ENCODE peak calls at places on chromosomes 13 and 19, in ten cellular contexts. One of them, this sample, is unnamed.

GRCh38 chr13:75327132-75327505 is 154.8 kb downstream of the TBC1D4 start:
- DNase-seq in sigmoid colon: no peak
- DNase-seq in HepG2: no peak
- DNase-seq in stomach: no peak
- DNase-seq in HCT116: no peak
- DNase-seq in spleen: no peak
- DNase-seq in GM12891: no peak
- DNase-seq in breast epithelium: no peak
- DNase-seq in upper lobe of left lung: no peak
- DNase-seq in endothelial cell of umbilical vein: no peak
- DNase-seq in this sample: no peak

GRCh38 chr19:50563597-50563996 is 4.6 kb downstream of the LRRC4B start:
- DNase-seq in upper lobe of left lung: no peak
- DNase-seq in HCT116: no peak
- DNase-seq in stomach: no peak
- DNase-seq in sigmoid colon: no peak
- DNase-seq in spleen: no peak
- DNase-seq in breast epithelium: no peak
- DNase-seq in HepG2: no peak
- DNase-seq in GM12891: no peak
- DNase-seq in endothelial cell of umbilical vein: no peak
- DNase-seq in this sample: no peak

GRCh38 chr13:111253334-111253872 is 67.0 kb upstream of the TEX29 start:
- DNase-seq in sigmoid colon: no peak
- DNase-seq in breast epithelium: no peak
- DNase-seq in spleen: no peak
- DNase-seq in HepG2: no peak
- DNase-seq in GM12891: no peak
- DNase-seq in endothelial cell of umbilical vein: no peak
- DNase-seq in stomach: no peak
- DNase-seq in upper lobe of left lung: no peak
- DNase-seq in HCT116: no peak
- DNase-seq in this sample: no peak

GRCh38 chr19:51479531-51480331 is 1.4 kb downstream of the CEACAM18 start:
- DNase-seq in HepG2: no peak
- DNase-seq in endothelial cell of umbilical vein: no peak
- DNase-seq in breast epithelium: no peak
- DNase-seq in stomach: no peak
- DNase-seq in sigmoid colon: peak
- DNase-seq in upper lobe of left lung: no peak
- DNase-seq in spleen: no peak
- DNase-seq in HCT116: no peak
- DNase-seq in GM12891: no peak
- DNase-seq in this sample: no peak

GRCh38 chr13:106521101-106521799 is 14.2 kb downstream of the EFNB2 start:
- DNase-seq in spleen: no peak
- DNase-seq in HepG2: no peak
- DNase-seq in endothelial cell of umbilical vein: no peak
- DNase-seq in sigmoid colon: no peak
- DNase-seq in upper lobe of left lung: no peak
- DNase-seq in GM12891: no peak
- DNase-seq in breast epithelium: no peak
- DNase-seq in stomach: no peak
- DNase-seq in HCT116: no peak
- DNase-seq in this sample: no peak

GRCh38 chr13:32650705-32651311 is 64.6 kb downstream of the PDS5B start:
- DNase-seq in spleen: no peak
- DNase-seq in HCT116: peak
- DNase-seq in breast epithelium: no peak
- DNase-seq in HepG2: peak
- DNase-seq in sigmoid colon: no peak
- DNase-seq in stomach: peak
- DNase-seq in endothelial cell of umbilical vein: peak
- DNase-seq in GM12891: peak
- DNase-seq in upper lobe of left lung: peak
- DNase-seq in this sample: peak

GRCh38 chr13:101751488-101751887 is 299.0 kb downstream of the ITGBL1 start:
- DNase-seq in GM12891: no peak
- DNase-seq in HepG2: no peak
- DNase-seq in HCT116: no peak
- DNase-seq in breast epithelium: no peak
- DNase-seq in stomach: no peak
- DNase-seq in sigmoid colon: no peak
- DNase-seq in endothelial cell of umbilical vein: peak
- DNase-seq in upper lobe of left lung: no peak
- DNase-seq in spleen: no peak
- DNase-seq in this sample: no peak

GRCh38 chr19:48090281-48090802 is 20.3 kb downstream of the PLA2G4C start:
- DNase-seq in sigmoid colon: no peak
- DNase-seq in stomach: no peak
- DNase-seq in HCT116: no peak
- DNase-seq in upper lobe of left lung: no peak
- DNase-seq in endothelial cell of umbilical vein: no peak
- DNase-seq in HepG2: no peak
- DNase-seq in spleen: no peak
- DNase-seq in breast epithelium: no peak
- DNase-seq in GM12891: no peak
- DNase-seq in this sample: no peak

GRCh38 chr13:76993473-76993872 is 1.6 kb downstream of the CLN5 start:
- DNase-seq in upper lobe of left lung: no peak
- DNase-seq in endothelial cell of umbilical vein: no peak
- DNase-seq in stomach: no peak
- DNase-seq in sigmoid colon: no peak
- DNase-seq in breast epithelium: no peak
- DNase-seq in HepG2: no peak
- DNase-seq in GM12891: no peak
- DNase-seq in HCT116: no peak
- DNase-seq in spleen: no peak
- DNase-seq in this sample: no peak

GRCh38 chr13:76993021-76993420 is 1.1 kb downstream of the CLN5 start:
- DNase-seq in sigmoid colon: no peak
- DNase-seq in endothelial cell of umbilical vein: no peak
- DNase-seq in upper lobe of left lung: no peak
- DNase-seq in GM12891: no peak
- DNase-seq in stomach: no peak
- DNase-seq in HCT116: no peak
- DNase-seq in HepG2: no peak
- DNase-seq in breast epithelium: no peak
- DNase-seq in spleen: no peak
- DNase-seq in this sample: no peak

GRCh38 chr13:76991432-76991795 is 467 bp upstream of the CLN5 start:
- DNase-seq in upper lobe of left lung: peak
- DNase-seq in HCT116: no peak
- DNase-seq in breast epithelium: peak
- DNase-seq in sigmoid colon: peak
- DNase-seq in spleen: peak
- DNase-seq in endothelial cell of umbilical vein: no peak
- DNase-seq in stomach: peak
- DNase-seq in HepG2: no peak
- DNase-seq in GM12891: no peak
- DNase-seq in this sample: peak

GRCh38 chr13:76992548-76993001 is 694 bp downstream of the CLN5 start:
- DNase-seq in stomach: no peak
- DNase-seq in sigmoid colon: no peak
- DNase-seq in HCT116: no peak
- DNase-seq in HepG2: no peak
- DNase-seq in spleen: no peak
- DNase-seq in breast epithelium: peak
- DNase-seq in upper lobe of left lung: peak
- DNase-seq in endothelial cell of umbilical vein: peak
- DNase-seq in GM12891: no peak
- DNase-seq in this sample: peak

DNA sequence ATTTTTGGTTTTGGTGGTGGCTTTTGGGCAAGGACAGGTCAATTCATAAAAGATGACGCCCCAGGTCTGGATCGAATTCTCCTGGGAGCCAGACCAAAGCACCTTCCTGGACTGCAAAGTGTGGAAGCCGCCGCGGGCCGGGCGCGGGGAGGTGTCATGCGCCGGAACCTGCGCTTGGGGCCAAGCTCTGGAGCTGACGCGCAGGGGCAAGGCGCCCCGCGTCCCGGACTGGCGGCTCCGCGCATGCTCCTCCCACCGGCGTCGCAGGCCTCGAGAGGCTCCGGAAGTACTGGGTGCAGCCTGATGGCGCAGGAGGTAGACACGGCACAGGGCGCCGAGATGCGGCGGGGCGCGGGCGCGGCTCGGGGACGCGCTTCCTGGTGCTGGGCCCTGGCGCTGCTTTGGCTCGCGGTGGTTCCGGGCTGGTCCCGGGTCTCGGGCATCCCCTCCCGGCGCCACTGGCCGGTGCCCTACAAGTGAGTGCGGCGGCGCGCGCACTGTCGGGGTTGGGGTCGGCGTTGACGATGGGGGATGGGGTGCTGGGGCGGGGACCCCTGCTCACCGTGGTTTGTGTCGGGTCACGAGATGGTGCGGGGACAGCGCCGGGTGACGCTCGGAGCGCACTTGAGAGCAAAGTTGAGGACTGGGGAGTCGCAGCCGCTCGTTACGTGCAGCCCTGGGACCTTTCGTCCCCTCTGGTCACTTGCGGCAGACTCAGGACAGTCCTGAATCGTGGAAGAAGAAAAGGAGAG is at the start of gene CLN5:
- DNase-seq in spleen: peak
- DNase-seq in stomach: peak
- DNase-seq in upper lobe of left lung: peak
- DNase-seq in HCT116: peak
- DNase-seq in HepG2: peak
- DNase-seq in breast epithelium: peak
- DNase-seq in GM12891: peak
- DNase-seq in endothelial cell of umbilical vein: peak
- DNase-seq in sigmoid colon: peak
- DNase-seq in this sample: peak
- TF ChIP-seq POLR2A in spleen: peak
- TF ChIP-seq POLR2A in stomach: no peak
- TF ChIP-seq POLR2A in upper lobe of left lung: peak
- TF ChIP-seq POLR2A in HCT116: peak
- TF ChIP-seq POLR2A in HepG2: peak
- TF ChIP-seq POLR2A in breast epithelium: peak
- TF ChIP-seq POLR2A in GM12891: peak
- TF ChIP-seq POLR2A in endothelial cell of umbilical vein: peak
- TF ChIP-seq POLR2A in sigmoid colon: peak
- TF ChIP-seq POLR2A in this sample: peak

GRCh38 chr13:57629391-57629804 is 2.1 kb upstream of the PCDH17 start:
- DNase-seq in HCT116: no peak
- DNase-seq in stomach: no peak
- DNase-seq in HepG2: no peak
- DNase-seq in upper lobe of left lung: no peak
- DNase-seq in GM12891: no peak
- DNase-seq in breast epithelium: no peak
- DNase-seq in endothelial cell of umbilical vein: no peak
- DNase-seq in spleen: peak
- DNase-seq in sigmoid colon: no peak
- DNase-seq in this sample: no peak

GRCh38 chr13:57629821-57630235 is 1.7 kb upstream of the PCDH17 start:
- DNase-seq in breast epithelium: no peak
- DNase-seq in spleen: peak
- DNase-seq in upper lobe of left lung: peak
- DNase-seq in sigmoid colon: peak
- DNase-seq in HCT116: no peak
- DNase-seq in endothelial cell of umbilical vein: peak
- DNase-seq in GM12891: no peak
- DNase-seq in HepG2: no peak
- DNase-seq in stomach: peak
- DNase-seq in this sample: peak

GRCh38 chr13:57630661-57631606 is 610 bp upstream of the PCDH17 start:
- DNase-seq in breast epithelium: no peak
- DNase-seq in HCT116: no peak
- DNase-seq in GM12891: no peak
- DNase-seq in spleen: no peak
- DNase-seq in stomach: no peak
- DNase-seq in sigmoid colon: no peak
- DNase-seq in HepG2: no peak
- DNase-seq in endothelial cell of umbilical vein: peak
- DNase-seq in upper lobe of left lung: no peak
- DNase-seq in this sample: no peak

GRCh38 chr13:57624565-57625435 is 6.7 kb upstream of the PCDH17 start:
- DNase-seq in upper lobe of left lung: no peak
- DNase-seq in HepG2: peak
- DNase-seq in breast epithelium: no peak
- DNase-seq in stomach: no peak
- DNase-seq in sigmoid colon: no peak
- DNase-seq in HCT116: no peak
- DNase-seq in endothelial cell of umbilical vein: peak
- DNase-seq in spleen: no peak
- DNase-seq in GM12891: no peak
- DNase-seq in this sample: peak

DNA sequence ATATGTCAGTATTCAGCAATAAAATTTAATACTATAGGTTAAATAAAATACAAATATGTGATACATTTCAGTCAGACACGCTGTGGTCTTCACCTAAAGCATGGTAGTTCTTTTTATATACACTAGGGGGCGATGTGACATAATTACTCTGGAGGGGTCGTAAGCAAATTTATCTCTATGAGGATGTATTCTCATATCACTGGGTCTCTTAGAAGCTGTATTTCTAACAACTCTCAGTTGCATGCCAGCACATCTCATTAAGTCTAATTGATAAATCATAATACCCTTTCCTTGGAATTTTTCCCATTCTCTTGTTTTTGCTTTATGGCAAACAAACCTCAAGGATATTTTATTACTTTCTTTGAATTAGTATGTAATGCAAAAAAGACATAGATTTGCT is 3.9 kb upstream of the PCDH17 start:
- DNase-seq in GM12891: no peak
- DNase-seq in endothelial cell of umbilical vein: peak
- DNase-seq in stomach: no peak
- DNase-seq in spleen: no peak
- DNase-seq in breast epithelium: no peak
- DNase-seq in HCT116: no peak
- DNase-seq in upper lobe of left lung: no peak
- DNase-seq in HepG2: no peak
- DNase-seq in sigmoid colon: no peak
- DNase-seq in this sample: no peak
- TF ChIP-seq POLR2AphosphoS5 in GM12891: no peak
- TF ChIP-seq POLR2AphosphoS5 in endothelial cell of umbilical vein: no peak
- TF ChIP-seq POLR2AphosphoS5 in stomach: no peak
- TF ChIP-seq POLR2AphosphoS5 in spleen: no peak
- TF ChIP-seq POLR2AphosphoS5 in breast epithelium: no peak
- TF ChIP-seq POLR2AphosphoS5 in HCT116: no peak
- TF ChIP-seq POLR2AphosphoS5 in upper lobe of left lung: no peak
- TF ChIP-seq POLR2AphosphoS5 in HepG2: no peak
- TF ChIP-seq POLR2AphosphoS5 in sigmoid colon: no peak
- TF ChIP-seq POLR2AphosphoS5 in this sample: no peak

GRCh38 chr19:53552001-53552721 is 14.2 kb downstream of the ZNF331 start:
- DNase-seq in upper lobe of left lung: no peak
- DNase-seq in spleen: no peak
- DNase-seq in breast epithelium: no peak
- DNase-seq in GM12891: no peak
- DNase-seq in HepG2: no peak
- DNase-seq in stomach: no peak
- DNase-seq in sigmoid colon: no peak
- DNase-seq in endothelial cell of umbilical vein: no peak
- DNase-seq in HCT116: no peak
- DNase-seq in this sample: no peak

GRCh38 chr19:53555352-53555751 is 17.4 kb downstream of the ZNF331 start:
- DNase-seq in sigmoid colon: no peak
- DNase-seq in breast epithelium: no peak
- DNase-seq in upper lobe of left lung: no peak
- DNase-seq in HepG2: no peak
- DNase-seq in stomach: no peak
- DNase-seq in GM12891: no peak
- DNase-seq in HCT116: no peak
- DNase-seq in endothelial cell of umbilical vein: no peak
- DNase-seq in spleen: no peak
- DNase-seq in this sample: no peak

GRCh38 chr19:53554804-53555203 is 16.9 kb downstream of the ZNF331 start:
- DNase-seq in stomach: no peak
- DNase-seq in HCT116: no peak
- DNase-seq in HepG2: no peak
- DNase-seq in upper lobe of left lung: no peak
- DNase-seq in GM12891: no peak
- DNase-seq in spleen: no peak
- DNase-seq in endothelial cell of umbilical vein: no peak
- DNase-seq in breast epithelium: no peak
- DNase-seq in sigmoid colon: no peak
- DNase-seq in this sample: no peak

GRCh38 chr19:53553159-53553558 is 15.2 kb downstream of the ZNF331 start:
- DNase-seq in HepG2: no peak
- DNase-seq in stomach: no peak
- DNase-seq in GM12891: no peak
- DNase-seq in HCT116: no peak
- DNase-seq in endothelial cell of umbilical vein: no peak
- DNase-seq in breast epithelium: no peak
- DNase-seq in spleen: no peak
- DNase-seq in sigmoid colon: no peak
- DNase-seq in upper lobe of left lung: no peak
- DNase-seq in this sample: no peak

DNA sequence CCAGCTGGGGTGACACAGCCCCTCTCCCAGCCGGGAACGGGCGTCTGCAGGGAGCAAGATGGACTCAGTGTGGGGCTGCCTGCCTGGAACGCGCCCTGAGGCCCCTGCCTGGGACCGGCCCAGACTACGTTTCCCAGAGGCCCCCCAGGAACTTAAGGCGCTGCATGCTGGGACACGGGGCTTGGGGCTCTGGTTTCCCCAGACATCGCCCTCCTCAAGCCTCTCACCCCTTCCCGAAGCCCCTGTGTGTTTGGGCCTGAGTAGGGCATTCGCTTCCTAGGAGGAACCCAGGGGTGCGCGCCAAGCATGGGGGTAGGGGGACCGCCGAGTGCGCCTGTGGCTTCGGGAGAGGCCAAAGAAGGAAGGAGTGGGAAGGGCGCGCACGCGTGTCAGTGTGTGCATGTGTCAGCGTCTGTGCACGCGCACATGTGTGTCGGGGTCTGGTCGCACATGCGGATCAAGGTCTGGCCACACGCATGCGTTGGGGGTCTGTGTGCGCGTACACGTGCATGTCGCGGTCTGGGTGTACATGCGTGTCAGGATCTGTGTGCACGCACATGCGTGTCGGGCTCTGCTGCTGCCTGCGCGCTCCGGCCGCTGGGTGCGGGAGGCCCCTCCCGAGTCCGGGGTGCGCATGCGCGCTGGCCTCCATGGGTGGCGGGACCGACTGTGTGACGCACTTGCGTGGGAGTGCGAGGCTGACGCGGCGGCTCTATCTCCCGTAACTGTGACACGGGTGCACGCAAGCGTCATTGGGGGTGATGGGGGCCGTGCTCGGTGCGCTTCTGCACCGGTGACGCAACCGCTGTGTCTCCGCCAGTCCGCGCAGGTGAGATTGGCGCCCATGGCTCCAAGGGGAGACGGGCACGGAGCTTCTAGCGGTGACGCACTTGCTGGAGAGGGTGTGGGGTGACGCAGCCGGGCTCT is 16.2 kb downstream of the ZNF331 start:
- DNase-seq in breast epithelium: peak
- DNase-seq in sigmoid colon: peak
- DNase-seq in stomach: peak
- DNase-seq in HCT116: no peak
- DNase-seq in GM12891: peak
- DNase-seq in spleen: peak
- DNase-seq in upper lobe of left lung: peak
- DNase-seq in HepG2: no peak
- DNase-seq in endothelial cell of umbilical vein: peak
- DNase-seq in this sample: peak
- TF ChIP-seq POLR2A in breast epithelium: no peak
- TF ChIP-seq POLR2A in sigmoid colon: no peak
- TF ChIP-seq POLR2A in stomach: no peak
- TF ChIP-seq POLR2A in HCT116: no peak
- TF ChIP-seq POLR2A in GM12891: peak
- TF ChIP-seq POLR2A in spleen: no peak
- TF ChIP-seq POLR2A in upper lobe of left lung: peak
- TF ChIP-seq POLR2A in HepG2: no peak
- TF ChIP-seq POLR2A in endothelial cell of umbilical vein: no peak
- TF ChIP-seq POLR2A in this sample: peak

GRCh38 chr19:16714702-16715294 is 4.8 kb upstream of the NWD1 start:
- DNase-seq in spleen: peak
- DNase-seq in HCT116: peak
- DNase-seq in endothelial cell of umbilical vein: peak
- DNase-seq in HepG2: peak
- DNase-seq in upper lobe of left lung: peak
- DNase-seq in breast epithelium: peak
- DNase-seq in GM12891: no peak
- DNase-seq in stomach: peak
- DNase-seq in sigmoid colon: no peak
- DNase-seq in this sample: peak
- TF ChIP-seq POLR2AphosphoS5 in spleen: no peak
- TF ChIP-seq POLR2AphosphoS5 in HCT116: no peak
- TF ChIP-seq POLR2AphosphoS5 in endothelial cell of umbilical vein: no peak
- TF ChIP-seq POLR2AphosphoS5 in HepG2: no peak
- TF ChIP-seq POLR2AphosphoS5 in upper lobe of left lung: no peak
- TF ChIP-seq POLR2AphosphoS5 in breast epithelium: no peak
- TF ChIP-seq POLR2AphosphoS5 in GM12891: no peak
- TF ChIP-seq POLR2AphosphoS5 in stomach: no peak
- TF ChIP-seq POLR2AphosphoS5 in sigmoid colon: no peak
- TF ChIP-seq POLR2AphosphoS5 in this sample: no peak

This sample was measured in transverse colon.